ENCODE peak calls at places on chromosomes 12 and 14, in six cellular contexts. S is HepG2, M is HCT116, U is A549, W is HL-60, B is K562. G is an unnamed sample.

GRCh38 chr12:6752931-6753771 is at the start of gene MLF2:
- DNase-seq in S (peak; percentile 96), M (peak; percentile 97), U (peak; percentile 99), W (peak; percentile 95), B (peak; percentile 95), G (peak; percentile 91)

GRCh38 chr12:68896881-68897540 is 36.0 kb downstream of the CPM start:
- DNase-seq in S (no peak), M (no peak), U (no peak), W (no peak), B (no peak), G (no peak)

GRCh38 chr14:21923820-21924219 is 250.2 kb upstream of the OR4E1 start:
- DNase-seq in S (no peak), M (no peak), U (no peak), W (no peak), B (no peak), G (no peak)

GRCh38 chr12:13038491-13039161 is 5.6 kb upstream of the FAM234B start:
- DNase-seq in S (no peak), M (no peak), U (no peak), W (no peak), B (no peak), G (no peak)

GRCh38 chr14:36363704-36364103 is 43.3 kb upstream of the MBIP start:
- DNase-seq in S (no peak), M (no peak), U (no peak), W (no peak), B (no peak), G (no peak)

GRCh38 chr14:23149745-23150144 is 30.7 kb upstream of the CEBPE start:
- DNase-seq in S (no peak), M (no peak), U (no peak), W (no peak), B (no peak), G (no peak)

GRCh38 chr14:94044476-94045091 is 18.4 kb downstream of the OTUB2 start:
- DNase-seq in S (no peak), M (no peak), U (no peak), W (no peak), B (no peak), G (no peak)

GRCh38 chr14:81533536-81534343 is at the start of gene SEL1L:
- DNase-seq in S (peak; percentile 100), M (peak; percentile 99), U (peak; percentile 99), W (peak; percentile 98), B (peak; percentile 96), G (peak; percentile 96)

GRCh38 chr14:33811731-33812130 is 139.1 kb downstream of the EGLN3 start:
- DNase-seq in S (no peak), M (no peak), U (no peak), W (no peak), B (peak; percentile 59), G (no peak)

GRCh38 chr12:82964446-82964845 is 277.7 kb downstream of the TMTC2 start:
- DNase-seq in S (no peak), M (no peak), U (no peak), W (no peak), B (no peak), G (no peak)

GRCh38 chr12:76967181-76967885 is 88.5 kb upstream of the CSRP2 start:
- DNase-seq in S (no peak), M (no peak), U (no peak), W (no peak), B (no peak), G (no peak)
- TF ChIP-seq REST in S (no peak), M (no peak), U (no peak), W (no peak), B (no peak), G (no peak)

GRCh38 chr14:49623941-49624806 is 3.6 kb downstream of the MGAT2 start:
- DNase-seq in S (no peak), M (no peak), U (no peak), W (no peak), B (no peak), G (no peak)
- H3K27ac ChIP-seq in S (no peak overlapping the region), M (no peak overlapping the region), U (no peak overlapping the region), W (no peak overlapping the region), B (peak overlapping the region; percentile 59), G (peak overlapping the region; percentile 88)

GRCh38 chr14:76729953-76730505 is 31.2 kb upstream of the VASH1 start:
- DNase-seq in S (no peak), M (no peak), U (no peak), W (no peak), B (no peak), G (no peak)
- TF ChIP-seq REST in S (no peak), M (no peak), U (no peak), W (no peak), B (no peak), G (no peak)

GRCh38 chr12:54631988-54632728 is 2.5 kb downstream of the LACRT start:
- DNase-seq in S (no peak), M (no peak), U (no peak), W (no peak), B (no peak), G (no peak)

GRCh38 chr12:54628186-54628846 is 6.4 kb downstream of the LACRT start:
- DNase-seq in S (no peak), M (no peak), U (no peak), W (no peak), B (no peak), G (no peak)

GRCh38 chr12:54634795-54635194 is at the start of gene LACRT:
- DNase-seq in S (no peak), M (no peak), U (no peak), W (no peak), B (no peak), G (no peak)

GRCh38 chr12:54629925-54630324 is 4.8 kb downstream of the LACRT start:
- DNase-seq in S (no peak), M (no peak), U (no peak), W (no peak), B (no peak), G (no peak)

GRCh38 chr12:54631551-54631950 is 3.1 kb downstream of the LACRT start:
- DNase-seq in S (no peak), M (no peak), U (no peak), W (no peak), B (no peak), G (no peak)
- H3K27ac ChIP-seq in S (no peak overlapping the region), M (no peak overlapping the region), U (no peak overlapping the region), W (no peak overlapping the region), B (no peak overlapping the region), G (no peak overlapping the region)

DNA sequence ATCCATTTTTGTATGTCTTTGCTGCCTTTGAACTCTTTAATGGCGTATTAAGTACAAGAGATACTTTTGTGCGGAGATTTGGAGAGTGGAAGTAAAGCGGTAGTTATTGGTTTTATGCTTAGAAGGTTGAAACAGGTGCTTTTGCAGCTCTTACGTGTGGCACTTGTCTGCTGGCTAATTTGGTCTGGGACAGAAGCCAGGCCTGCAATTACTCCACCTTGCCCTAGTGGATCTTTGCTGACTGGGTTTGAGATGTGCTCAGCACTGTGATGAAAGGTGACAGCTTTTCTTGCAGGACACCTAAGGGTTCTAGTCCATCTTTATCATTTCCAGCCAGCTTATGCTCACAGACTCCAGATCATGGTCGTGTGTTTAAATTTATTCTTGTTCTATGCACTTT is 252.5 kb downstream of the RPL10L start:
- DNase-seq in S (no peak), M (no peak), U (no peak), W (no peak), B (no peak), G (no peak)
- TF ChIP-seq REST in S (no peak), M (no peak), U (no peak), W (no peak), B (no peak), G (no peak)

DNA sequence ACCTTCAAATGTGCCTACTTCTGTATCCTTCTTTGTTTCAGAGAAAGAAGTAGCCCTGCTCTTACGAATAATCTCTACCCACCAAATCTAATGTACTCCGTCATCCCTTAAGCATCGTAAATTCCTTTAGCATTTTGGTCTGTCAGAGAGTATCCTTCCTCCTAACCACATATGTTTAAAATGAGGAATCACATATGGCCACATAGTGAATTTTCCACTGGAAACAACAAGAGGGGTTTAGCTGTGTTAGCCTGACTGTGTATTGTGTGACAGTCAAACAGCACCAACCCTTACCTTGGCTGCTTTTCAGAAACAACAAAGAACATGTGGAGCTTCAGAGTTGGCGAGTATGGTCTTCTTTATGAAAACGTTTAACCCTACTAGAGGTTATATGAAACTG is 5.5 kb downstream of the LUM start:
- DNase-seq in S (no peak), M (no peak), U (no peak), W (no peak), B (no peak), G (no peak)
- H3K27ac ChIP-seq in S (no peak overlapping the region), M (no peak overlapping the region), U (no peak overlapping the region), W (no peak overlapping the region), B (no peak overlapping the region), G (no peak overlapping the region)

DNA sequence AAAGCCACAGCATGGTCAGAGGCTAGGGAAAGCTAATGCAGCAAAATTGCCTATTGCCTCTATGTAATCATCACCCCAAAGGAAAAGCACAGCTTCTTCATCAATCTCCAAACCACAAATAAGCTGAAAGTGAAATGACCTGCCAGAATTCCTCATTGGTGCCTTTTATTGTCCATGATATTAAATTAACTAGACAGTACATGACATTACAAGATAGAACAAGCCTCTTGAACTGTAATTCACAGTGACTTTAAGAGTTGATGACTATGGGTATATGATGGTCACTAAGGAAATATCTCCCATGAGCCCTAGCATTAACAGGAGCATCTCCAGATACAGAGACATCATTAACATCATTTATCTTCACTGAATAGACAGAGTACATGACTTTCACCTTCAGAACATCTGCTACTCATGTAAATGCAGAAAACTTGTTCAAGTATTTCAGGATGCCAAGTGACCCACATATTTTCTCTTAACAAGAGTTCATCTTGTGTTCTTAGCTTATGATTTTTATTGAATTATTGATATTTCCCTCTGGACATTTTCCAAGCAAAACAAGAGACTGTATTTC is 29.4 kb downstream of the PTPRR start:
- DNase-seq in S (no peak), M (no peak), U (no peak), W (no peak), B (no peak), G (no peak)
- TF ChIP-seq REST in S (no peak), M (no peak), U (no peak), W (no peak), B (no peak), G (no peak)

GRCh38 chr14:67787673-67788072 is 28.7 kb downstream of the ZFYVE26 start:
- DNase-seq in S (no peak), M (no peak), U (no peak), W (no peak), B (no peak), G (no peak)
- H3K27ac ChIP-seq in S (no peak overlapping the region), M (no peak overlapping the region), U (no peak overlapping the region), W (no peak overlapping the region), B (no peak overlapping the region), G (no peak overlapping the region)

GRCh38 chr12:131923260-131923659 is 5.8 kb upstream of the PUS1 start:
- DNase-seq in S (no peak), M (no peak), U (no peak), W (no peak), B (no peak), G (no peak)
- TF ChIP-seq REST in S (no peak), M (no peak), U (no peak), W (no peak), B (no peak), G (no peak)